ENCODE peak calls at places on chromosomes 1 and 21, in nine cellular contexts. X is fibroblast of the aortic adventitia, N is nephron progenitor cell, Z is IMR-90, V is AG09309, U is GM20000, R is astrocyte, K is lower leg skin, O is cardiac fibroblast. C is an unnamed sample.

GRCh38 chr1:52636701-52637695 is 4.0 kb downstream of the SHISAL2A start:
- DNase-seq in X (no peak), N (no peak), Z (no peak), V (no peak), U (peak), R (no peak), K (no peak), O (peak), C (peak)

GRCh38 chr1:178565586-178565985 is 52.7 kb downstream of the TEX35 start:
- DNase-seq in X (no peak), N (no peak), Z (no peak), V (no peak), U (no peak), R (no peak), K (no peak), O (no peak), C (no peak)

GRCh38 chr1:25808481-25809244 is 8.7 kb downstream of the SELENON start:
- DNase-seq in X (no peak), N (no peak), Z (no peak), V (no peak), U (no peak), R (no peak), K (no peak), O (no peak), C (no peak)

GRCh38 chr1:56493826-56494225 is 85.5 kb downstream of the PLPP3 start:
- DNase-seq in X (no peak), N (no peak), Z (no peak), V (no peak), U (no peak), R (no peak), K (no peak), O (no peak), C (no peak)

GRCh38 chr1:119253366-119253765 is 112.9 kb upstream of the WARS2 start:
- DNase-seq in X (peak), N (no peak), Z (peak), V (no peak), U (no peak), R (no peak), K (no peak), O (peak), C (no peak)

GRCh38 chr1:181119076-181119989 is 30.8 kb downstream of the IER5 start:
- DNase-seq in X (no peak), N (no peak), Z (no peak), V (no peak), U (no peak), R (no peak), K (peak), O (no peak), C (no peak)

GRCh38 chr1:1680031-1680911 is 12.3 kb downstream of the SLC35E2B start:
- DNase-seq in X (no peak), N (no peak), Z (no peak), V (no peak), U (no peak), R (no peak), K (no peak), O (no peak), C (no peak)

GRCh38 chr1:15786581-15786980 is 20.9 kb downstream of the UQCRHL start:
- DNase-seq in X (peak), N (no peak), Z (peak), V (no peak), U (no peak), R (peak), K (no peak), O (peak), C (no peak)

GRCh38 chr1:172883844-172884243 is 166.9 kb downstream of the TNFSF18 start:
- DNase-seq in X (no peak), N (no peak), Z (no peak), V (no peak), U (no peak), R (peak), K (no peak), O (no peak), C (no peak)

GRCh38 chr1:37602750-37603694 is 7.3 kb upstream of the GNL2 start:
- DNase-seq in X (peak), N (peak), Z (peak), V (no peak), U (peak), R (no peak), K (no peak), O (peak), C (peak)

GRCh38 chr1:173663159-173663558 is 6.5 kb downstream of the ANKRD45 start:
- DNase-seq in X (no peak), N (no peak), Z (no peak), V (no peak), U (no peak), R (no peak), K (no peak), O (no peak), C (no peak)

GRCh38 chr1:26045712-26046312 is at the start of gene SLC30A2:
- DNase-seq in X (no peak), N (peak), Z (no peak), V (no peak), U (no peak), R (no peak), K (no peak), O (no peak), C (no peak)

GRCh38 chr21:42513985-42514882 is 582 bp downstream of the SLC37A1 start:
- DNase-seq in X (peak), N (peak), Z (no peak), V (no peak), U (peak), R (no peak), K (no peak), O (peak), C (peak)

GRCh38 chr1:214271174-214271858 is 9.6 kb upstream of the SMYD2 start:
- DNase-seq in X (no peak), N (peak), Z (no peak), V (no peak), U (no peak), R (no peak), K (no peak), O (no peak), C (no peak)

GRCh38 chr21:41639336-41639735 is 127.5 kb downstream of the RIPK4 start:
- DNase-seq in X (no peak), N (no peak), Z (no peak), V (no peak), U (no peak), R (no peak), K (no peak), O (no peak), C (no peak)

GRCh38 chr1:81922955-81923354 is 122.2 kb downstream of the ADGRL2 start:
- DNase-seq in X (no peak), N (no peak), Z (no peak), V (no peak), U (no peak), R (no peak), K (no peak), O (no peak), C (no peak)

GRCh38 chr1:228541725-228542124 is 54.5 kb downstream of the RNF187 start:
- DNase-seq in X (no peak), N (no peak), Z (no peak), V (no peak), U (no peak), R (no peak), K (no peak), O (no peak), C (no peak)

GRCh38 chr1:214838351-214838750 is 235.4 kb downstream of the CENPF start:
- DNase-seq in X (peak), N (no peak), Z (peak), V (no peak), U (no peak), R (peak), K (no peak), O (peak), C (no peak)

GRCh38 chr1:200838676-200839445 is 33.9 kb upstream of the GPR25 start:
- DNase-seq in X (peak), N (no peak), Z (peak), V (peak), U (no peak), R (peak), K (no peak), O (peak), C (no peak)

GRCh38 chr1:204516180-204516879 is at the start of gene MDM4:
- DNase-seq in X (peak), N (peak), Z (peak), V (peak), U (peak), R (peak), K (peak), O (peak), C (peak)

GRCh38 chr1:162988869-162989268 is 80.3 kb upstream of the RGS4 start:
- DNase-seq in X (no peak), N (no peak), Z (no peak), V (no peak), U (no peak), R (no peak), K (no peak), O (no peak), C (no peak)

DNA sequence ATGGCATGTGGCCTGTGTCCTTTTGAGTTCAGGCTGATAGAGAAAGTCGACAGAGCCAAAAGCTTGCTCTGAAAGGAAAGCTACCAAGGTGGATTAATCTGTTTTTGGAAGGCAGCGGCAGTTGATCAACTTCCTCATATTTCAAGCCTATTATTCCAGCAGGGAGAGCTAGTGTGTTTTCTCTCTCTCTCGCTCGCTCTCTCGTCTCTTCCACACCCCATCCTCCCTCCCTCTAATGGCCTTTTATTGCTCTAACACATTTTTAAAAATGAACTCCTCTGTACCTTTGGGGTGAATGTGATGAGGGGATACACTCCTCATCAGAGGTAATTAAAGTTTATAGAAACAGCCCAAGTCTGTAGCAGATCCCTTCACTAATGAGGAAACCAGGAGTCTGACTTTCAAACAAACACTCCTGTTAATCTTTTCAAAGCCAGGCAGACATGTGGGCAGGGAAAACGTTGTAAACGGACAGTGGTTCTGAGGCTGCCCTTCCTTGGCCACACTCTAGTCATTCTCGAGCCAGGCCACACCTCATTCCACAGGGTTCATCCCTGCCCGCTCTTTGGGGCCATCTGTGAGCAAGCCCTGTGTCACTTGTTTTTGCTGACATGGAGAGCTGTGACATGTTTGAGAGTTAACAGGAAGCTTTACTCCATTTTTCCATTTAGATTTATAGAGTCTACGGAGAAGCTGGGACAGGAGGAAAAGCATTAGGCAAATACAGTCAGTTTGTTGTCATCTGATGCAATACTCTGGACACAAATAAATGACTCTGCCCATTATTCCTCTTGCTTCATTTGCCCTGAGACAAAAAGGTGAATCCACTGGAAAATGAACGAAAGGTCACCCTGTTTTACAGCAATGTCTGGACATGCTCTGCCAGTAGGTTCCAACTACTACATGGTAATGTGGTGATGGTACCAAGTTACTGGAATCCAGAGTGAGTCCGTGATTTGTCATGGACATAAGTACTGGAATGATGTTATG is 126.7 kb downstream of the CLIC6 start:
- DNase-seq in X (peak), N (no peak), Z (peak), V (peak), U (no peak), R (peak), K (no peak), O (peak), C (no peak)
- TF ChIP-seq CTCF in X (peak), N (no peak), Z (peak), V (peak), U (no peak), R (no peak), K (no peak), O (peak), C (no peak)

GRCh38 chr1:50684185-50684584 is 260.9 kb upstream of the DMRTA2 start:
- DNase-seq in X (no peak), N (no peak), Z (no peak), V (no peak), U (no peak), R (no peak), K (no peak), O (no peak), C (no peak)
- TF ChIP-seq CTCF in X (no peak), N (no peak), Z (no peak), V (peak), U (no peak), R (no peak), K (no peak), O (no peak), C (no peak)

GRCh38 chr1:153192697-153193096 is 10.5 kb upstream of the LELP1 start:
- DNase-seq in X (no peak), N (peak), Z (no peak), V (no peak), U (peak), R (no peak), K (no peak), O (no peak), C (no peak)
- TF ChIP-seq CTCF in X (peak), N (peak), Z (no peak), V (no peak), U (peak), R (no peak), K (no peak), O (no peak), C (peak)

GRCh38 chr1:32753532-32754281 is 51.1 kb upstream of the SYNC start:
- DNase-seq in X (peak), N (peak), Z (peak), V (no peak), U (peak), R (peak), K (no peak), O (peak), C (peak)

GRCh38 chr1:32757213-32757895 is 54.8 kb upstream of the SYNC start:
- DNase-seq in X (no peak), N (no peak), Z (no peak), V (no peak), U (no peak), R (no peak), K (no peak), O (no peak), C (no peak)

GRCh38 chr1:32755810-32756159 is 53.2 kb upstream of the SYNC start:
- DNase-seq in X (no peak), N (no peak), Z (no peak), V (no peak), U (no peak), R (no peak), K (no peak), O (no peak), C (no peak)

GRCh38 chr1:32755098-32755809 is 52.7 kb upstream of the SYNC start:
- DNase-seq in X (no peak), N (no peak), Z (no peak), V (no peak), U (no peak), R (peak), K (no peak), O (no peak), C (no peak)

DNA sequence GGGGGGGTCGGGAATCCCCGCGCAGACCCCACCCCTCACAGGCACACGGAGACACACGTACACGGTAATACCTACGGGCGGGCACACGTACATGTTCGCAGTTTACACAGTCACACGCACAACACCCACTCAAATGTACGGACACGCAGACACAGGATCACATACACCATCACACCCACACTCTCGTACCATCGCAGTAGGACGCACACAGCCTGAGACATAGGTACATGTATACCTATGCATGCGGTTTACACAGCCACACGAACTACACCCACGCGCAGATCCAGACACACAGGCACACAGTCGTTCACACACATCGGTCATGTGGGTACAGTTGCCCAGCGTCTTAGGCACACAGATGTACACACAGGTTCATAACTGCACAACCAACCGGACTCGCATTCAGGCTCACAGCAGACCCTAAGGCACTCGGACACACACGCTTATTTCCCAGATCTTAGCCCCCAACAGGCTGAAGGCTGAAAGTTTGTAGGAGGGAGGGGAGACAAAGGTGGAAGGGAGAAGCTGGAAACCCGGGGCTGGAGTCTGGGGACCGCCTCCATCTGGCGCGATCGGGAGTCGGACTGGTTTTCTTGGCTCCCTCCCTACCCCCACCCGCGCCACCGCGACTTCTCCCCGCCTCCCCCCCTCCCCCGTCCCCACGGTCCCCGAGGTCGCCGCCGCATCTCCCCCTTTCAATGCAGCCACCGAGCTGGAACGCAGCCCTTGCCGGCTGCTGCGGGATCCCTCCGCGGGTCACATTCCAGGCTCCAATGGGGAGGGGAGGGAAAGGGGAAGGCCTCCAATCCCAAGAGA is 51.9 kb upstream of the SYNC start:
- DNase-seq in X (no peak), N (peak), Z (peak), V (no peak), U (no peak), R (peak), K (no peak), O (no peak), C (peak)
- TF ChIP-seq CTCF in X (no peak), N (no peak), Z (no peak), V (no peak), U (no peak), R (no peak), K (no peak), O (no peak), C (no peak)